ENCODE peak calls at places on chromosomes 13 and 19, in six cellular contexts. N is SK-N-SH, D is HCT116, A is K562, U is H1, X is GM12878. L is an unnamed sample.

GRCh38 chr19:6503407-6504201 is 1.5 kb upstream of the TUBB4A start:
- DNase-seq in A (peak; percentile 46), U (no peak), X (no peak), D (no peak), N (no peak), L (no peak)

GRCh38 chr19:38231918-38232317 is 7.9 kb upstream of the DPF1 start:
- DNase-seq in N (no peak), X (no peak), D (no peak), A (no peak), U (no peak), L (no peak)

GRCh38 chr19:6826281-6826920 is 53.9 kb downstream of the VAV1 start:
- DNase-seq in D (no peak), X (no peak), N (no peak), U (no peak), A (no peak), L (no peak)

GRCh38 chr19:21202865-21203494 is 61.1 kb downstream of the ZNF431 start:
- DNase-seq in A (peak; percentile 68), D (peak; percentile 32), N (peak; percentile 49), U (peak; percentile 63), X (peak; percentile 3), L (peak; percentile 27)

GRCh38 chr13:98143601-98144500 is 957 bp downstream of the FARP1 start:
- DNase-seq in D (no peak), A (no peak), X (no peak), U (no peak), N (peak; percentile 75), L (no peak)

GRCh38 chr13:28680541-28680940 is 21.6 kb downstream of the POMP start:
- DNase-seq in U (no peak), A (no peak), X (no peak), D (no peak), N (no peak), L (no peak)

GRCh38 chr19:53553865-53554791 is 16.2 kb downstream of the ZNF331 start:
- DNase-seq in N (peak; percentile 89), X (peak; percentile 63), U (peak; percentile 47), D (no peak), A (no peak), L (no peak)

GRCh38 chr19:35038623-35039512 is 2.7 kb upstream of the HPN start:
- DNase-seq in A (no peak), X (no peak), U (no peak), D (no peak), N (peak; percentile 44), L (no peak)

GRCh38 chr19:20079487-20079886 is 1.7 kb downstream of the ZNF90 start:
- DNase-seq in D (no peak), X (no peak), U (no peak), N (no peak), A (no peak), L (no peak)

GRCh38 chr19:5623397-5624153 is 692 bp downstream of the SAFB start:
- DNase-seq in N (peak; percentile 55), A (peak; percentile 26), D (no peak), X (no peak), U (no peak), L (no peak)

GRCh38 chr19:35090795-35091214 is 24.8 kb upstream of the FXYD3 start:
- DNase-seq in A (no peak), U (peak; percentile 72), X (no peak), D (no peak), N (no peak), L (peak; percentile 64)

GRCh38 chr19:3831601-3832000 is 37.2 kb downstream of the ZFR2 start:
- DNase-seq in N (peak; percentile 23), D (no peak), X (no peak), U (no peak), A (no peak), L (no peak)

GRCh38 chr13:46197299-46197975 is 14.3 kb upstream of the LRRC63 start:
- DNase-seq in D (no peak), N (no peak), X (no peak), U (no peak), A (no peak), L (peak; percentile 18)

GRCh38 chr13:102580552-102581169 is 16.1 kb upstream of the TPP2 start:
- DNase-seq in X (no peak), A (peak; percentile 69), N (peak; percentile 54), D (peak; percentile 68), U (no peak), L (peak; percentile 67)

GRCh38 chr13:60411983-60412382 is 15.0 kb downstream of the TDRD3 start:
- DNase-seq in A (no peak), U (no peak), D (no peak), N (no peak), X (no peak), L (no peak)

GRCh38 chr19:31693131-31693700 is 344.0 kb upstream of the TSHZ3 start:
- DNase-seq in A (no peak), X (no peak), N (no peak), D (no peak), U (no peak), L (no peak)

GRCh38 chr13:50085063-50085462 is 69.8 kb downstream of the KCNRG start:
- DNase-seq in D (no peak), U (no peak), N (no peak), A (peak; percentile 53), X (no peak), L (no peak)

GRCh38 chr13:100875392-100876043 is 200.9 kb upstream of the TMTC4 start:
- DNase-seq in U (no peak), N (no peak), X (peak; percentile 7), D (no peak), A (no peak), L (no peak)

GRCh38 chr13:77728265-77728966 is 30.9 kb downstream of the SLAIN1 start:
- DNase-seq in X (no peak), N (no peak), A (no peak), U (no peak), D (no peak), L (no peak)

GRCh38 chr19:5057860-5058259 is 88.9 kb downstream of the KDM4B start:
- DNase-seq in A (peak; percentile 38), N (peak; percentile 80), D (no peak), U (no peak), X (no peak), L (no peak)

GRCh38 chr19:42254850-42255765 is at the start of gene ERF:
- DNase-seq in N (peak; percentile 96), U (peak; percentile 94), A (peak; percentile 96), D (peak; percentile 65), X (peak; percentile 45), L (peak; percentile 93)

GRCh38 chr13:30112602-30113435 is 194.5 kb downstream of the KATNAL1 start:
- DNase-seq in D (peak; percentile 61), U (peak; percentile 87), A (peak; percentile 66), X (no peak), N (peak; percentile 82), L (peak; percentile 77)

GRCh38 chr19:18473706-18474087 is 35.8 kb upstream of the ISYNA1 start:
- DNase-seq in N (no peak), U (no peak), X (no peak), A (no peak), D (no peak), L (no peak)

GRCh38 chr13:62356977-62357376 is 941.3 kb upstream of the PCDH20 start:
- DNase-seq in N (no peak), U (no peak), X (no peak), D (no peak), A (no peak), L (no peak)

GRCh38 chr13:59269476-59269875 is 894.3 kb downstream of the DIAPH3 start:
- DNase-seq in N (no peak), D (no peak), U (no peak), X (no peak), A (no peak), L (no peak)

GRCh38 chr13:33322474-33322827 is 36.9 kb upstream of the STARD13 start:
- DNase-seq in A (no peak), U (no peak), D (no peak), N (no peak), X (no peak), L (no peak)

GRCh38 chr13:41842029-41842428 is 118.9 kb downstream of the VWA8 start:
- DNase-seq in X (no peak), U (no peak), N (no peak), A (no peak), D (no peak), L (no peak)

GRCh38 chr13:29903524-29903923 is 53.1 kb upstream of the UBL3 start:
- DNase-seq in X (no peak), A (no peak), N (no peak), D (no peak), U (no peak), L (no peak)

GRCh38 chr13:24911135-24911524 is 147.2 kb downstream of the RNF17 start:
- DNase-seq in N (no peak), X (no peak), A (peak; percentile 52), D (no peak), U (no peak), L (peak; percentile 39)

GRCh38 chr19:57421037-57421436 is 10.1 kb downstream of the ZNF17 start:
- DNase-seq in A (no peak), N (no peak), X (no peak), U (no peak), D (no peak), L (no peak)
- TF ChIP-seq JUND in A (no peak), N (no peak), X (no peak), U (no peak), D (no peak), L (no peak)

DNA sequence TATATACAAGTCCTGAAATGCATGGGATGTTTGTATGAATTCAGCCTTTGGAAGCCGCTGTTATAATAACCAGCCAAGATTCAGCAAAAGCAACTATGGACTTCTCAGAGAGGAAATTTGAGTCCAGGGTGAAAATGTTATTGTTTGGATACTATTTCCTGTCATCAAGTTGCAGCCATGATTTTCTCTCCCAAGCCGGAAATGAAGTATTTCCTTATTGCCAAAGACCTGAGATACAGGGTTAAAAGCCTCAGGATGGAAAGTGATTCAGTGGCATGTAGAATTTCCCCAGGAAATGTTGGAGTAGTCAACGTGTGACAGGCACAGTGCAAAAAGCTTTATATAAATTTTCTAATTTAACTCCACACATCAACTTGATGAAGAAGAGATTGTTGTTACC is 133.8 kb downstream of the IRS2 start:
- DNase-seq in X (no peak), D (no peak), A (no peak), N (no peak), U (no peak), L (no peak)
- TF ChIP-seq JUND in X (no peak), D (no peak), A (no peak), N (no peak), U (no peak), L (no peak)

GRCh38 chr19:50322931-50323781 is 6.0 kb downstream of the KCNC3 start:
- DNase-seq in U (no peak), D (no peak), A (no peak), X (no peak), N (no peak), L (no peak)
- TF ChIP-seq JUND in U (no peak), D (no peak), A (no peak), X (no peak), N (no peak), L (no peak)

GRCh38 chr19:44552324-44552723 is 22.8 kb upstream of the CEACAM20 start:
- DNase-seq in N (peak; percentile 40), A (peak; percentile 78), U (peak; percentile 95), X (no peak), D (peak; percentile 63), L (peak; percentile 22)
- TF ChIP-seq JUND in N (no peak), A (peak; percentile 32), U (no peak), X (no peak), D (no peak), L (no peak)

DNA sequence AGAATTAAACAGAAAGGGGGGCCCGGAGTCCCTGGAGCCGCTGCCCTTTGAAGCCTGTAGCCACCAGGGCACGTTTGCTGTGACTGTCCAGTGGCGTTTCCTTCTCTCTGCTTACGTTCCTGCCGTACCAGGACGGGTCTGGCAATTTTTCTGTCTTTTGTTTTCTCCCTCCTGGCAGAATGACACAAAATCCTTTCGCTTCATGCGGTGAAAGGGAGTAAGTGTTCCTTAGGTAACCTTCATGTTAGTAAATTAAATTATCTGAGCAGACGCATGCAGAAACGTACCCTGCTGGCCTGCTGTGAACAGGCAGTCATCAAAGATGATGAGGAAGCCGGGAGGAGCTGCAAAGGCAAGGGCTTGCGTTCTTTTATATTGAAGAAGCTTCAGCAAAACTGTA is 299.3 kb upstream of the ARGLU1 start:
- DNase-seq in A (no peak), X (no peak), N (peak; percentile 19), U (no peak), D (no peak), L (peak; percentile 28)
- TF ChIP-seq JUND in A (no peak), X (no peak), N (no peak), U (no peak), D (no peak), L (no peak)